ENCODE peak calls at places on chromosomes 16 and 17, in seven cellular contexts. B is lower leg skin, A is PC-9, D is GF-D8, O is HTR-8/SVneo, V is T-helper 2 cell, R is COR-L47. L is an unnamed sample.

GRCh38 chr17:51255673-51256072 is 4.2 kb downstream of the MBTD1 start:
- DNase-seq in B (no peak), A (no peak), D (no peak), O (no peak), V (no peak), R (no peak), L (no peak)

GRCh38 chr17:30340957-30341356 is 7.1 kb upstream of the TMIGD1 start:
- DNase-seq in B (no peak), A (no peak), D (no peak), O (no peak), V (no peak), R (no peak), L (no peak)

GRCh38 chr17:48460055-48460454 is 30.0 kb upstream of the SKAP1 start:
- DNase-seq in B (no peak), A (no peak), D (no peak), O (no peak), V (no peak), R (no peak), L (no peak)

GRCh38 chr16:3171181-3171854 is 16.7 kb upstream of the OR1F1 start:
- DNase-seq in B (no peak), A (no peak), D (no peak), O (no peak), V (peak), R (no peak), L (no peak)

GRCh38 chr16:89038811-89039735 is 54.6 kb upstream of the ACSF3 start:
- DNase-seq in B (no peak), A (no peak), D (no peak), O (no peak), V (no peak), R (no peak), L (no peak)

GRCh38 chr16:2428051-2428786 is 1.0 kb upstream of the CCNF start:
- DNase-seq in B (no peak), A (no peak), D (no peak), O (peak), V (no peak), R (no peak), L (no peak)

GRCh38 chr17:20294120-20294519 is 173.2 kb downstream of the LGALS9B start:
- DNase-seq in B (no peak), A (no peak), D (no peak), O (no peak), V (no peak), R (no peak), L (no peak)

GRCh38 chr17:8940866-8941471 is 24.5 kb downstream of the PIK3R5 start:
- DNase-seq in B (no peak), A (no peak), D (no peak), O (no peak), V (no peak), R (no peak), L (no peak)

L was measured in CD4-positive, CD25-positive, alpha-beta regulatory T cell.